ENCODE peak calls at places on chromosome 17, in seven cellular contexts. Y is thoracic aorta, H is cardiac muscle cell, M is uterus, W is left ventricle myocardium inferior, G is Caco-2, R is suprapubic skin. V is an unnamed sample. For H3K4me1, the result is how much of the 10 kb centered on the place peaks cover.

GRCh38 chr17:30933966-30934365 is 12.2 kb downstream of the ADAP2 start:
- DNase-seq in R (no peak), H (no peak), W (no peak), Y (no peak), G (no peak), M (no peak), V (peak)

GRCh38 chr17:58643147-58643546 is 48.7 kb downstream of the TEX14 start:
- DNase-seq in Y (no peak), R (no peak), W (no peak), G (no peak), H (peak), M (no peak), V (no peak)

GRCh38 chr17:68424861-68425260 is 32.4 kb downstream of the WIPI1 start:
- DNase-seq in G (peak), R (peak), W (no peak), M (no peak), Y (no peak), H (no peak), V (no peak)

GRCh38 chr17:41402161-41402560 is 4.8 kb upstream of the KRT31 start:
- DNase-seq in W (no peak), Y (no peak), H (no peak), R (no peak), M (no peak), G (no peak), V (no peak)

GRCh38 chr17:63041722-63042121 is 75.7 kb downstream of the TANC2 start:
- DNase-seq in Y (no peak), H (no peak), M (no peak), G (no peak), W (no peak), R (no peak), V (no peak)

GRCh38 chr17:63837962-63838585 is 4.4 kb downstream of the SMARCD2 start:
- DNase-seq in W (no peak), Y (no peak), R (no peak), M (no peak), H (no peak), G (no peak), V (no peak)

GRCh38 chr17:5416886-5417285 is 2.6 kb downstream of the NUP88 start:
- DNase-seq in H (no peak), R (no peak), Y (no peak), M (no peak), W (no peak), G (no peak), V (no peak)

GRCh38 chr17:64974750-64975317 is 55.6 kb upstream of the LRRC37A3 start:
- DNase-seq in Y (no peak), W (no peak), M (no peak), G (no peak), R (peak), H (no peak), V (no peak)

GRCh38 chr17:35812456-35812855 is 3.2 kb downstream of the TAF15 start:
- DNase-seq in H (peak), G (no peak), R (no peak), Y (no peak), W (no peak), M (no peak), V (no peak)
- H3K4me1 ChIP-seq in H (under half), G (under half), R (under half), Y (under half), W (half or more), M (under half), V (under half)

DNA sequence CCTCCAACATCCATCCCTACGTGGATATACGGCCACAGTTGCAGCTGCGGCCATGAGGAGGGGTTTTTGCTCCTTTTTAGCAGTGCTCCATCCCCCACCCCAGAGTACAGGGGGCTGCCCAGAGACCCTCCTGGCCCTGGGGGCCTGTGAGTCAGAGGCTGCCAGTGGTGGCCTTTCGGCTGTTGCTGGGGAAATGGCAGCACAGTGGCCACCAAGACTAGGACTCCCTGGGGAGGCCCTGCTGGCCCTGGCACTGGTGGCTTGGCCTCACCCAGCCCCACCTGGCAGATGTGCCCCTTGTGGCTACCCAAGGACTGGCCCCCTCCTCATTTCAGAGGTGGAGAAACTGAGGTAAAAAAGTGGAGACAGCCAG is 29.1 kb downstream of the RAI1 start:
- DNase-seq in Y (no peak), W (no peak), R (no peak), H (no peak), G (no peak), M (no peak), V (no peak)
- H3K4me3 ChIP-seq in Y (no peak), W (no peak), R (no peak), H (no peak), G (no peak), M (no peak), V (no peak)

GRCh38 chr17:2172447-2172938 is 117.6 kb downstream of the HIC1 start:
- DNase-seq in Y (no peak), G (no peak), R (no peak), M (peak), W (peak), H (peak), V (peak)
- H3K4me1 ChIP-seq in Y (under half), G (under half), R (half or more), M (under half), W (half or more), H (half or more), V (under half)

GRCh38 chr17:66714046-66715023 is 120.6 kb upstream of the CACNG5 start:
- DNase-seq in H (no peak), Y (no peak), W (no peak), G (no peak), R (no peak), M (no peak), V (no peak)

GRCh38 chr17:66716236-66717026 is 118.5 kb upstream of the CACNG5 start:
- DNase-seq in H (peak), Y (no peak), G (no peak), M (no peak), W (no peak), R (no peak), V (no peak)

GRCh38 chr17:66715076-66715675 is 119.7 kb upstream of the CACNG5 start:
- DNase-seq in Y (no peak), R (no peak), G (no peak), H (no peak), M (no peak), W (no peak), V (no peak)

GRCh38 chr17:66717680-66718079 is 117.2 kb upstream of the CACNG5 start:
- DNase-seq in R (no peak), G (no peak), H (no peak), M (no peak), W (no peak), Y (no peak), V (peak)

GRCh38 chr17:66715745-66716156 is 119.2 kb upstream of the CACNG5 start:
- DNase-seq in Y (no peak), M (no peak), R (no peak), H (peak), W (no peak), G (peak), V (no peak)
- H3K4me3 ChIP-seq in Y (no peak), M (no peak), R (no peak), H (no peak), W (no peak), G (no peak), V (no peak)

DNA sequence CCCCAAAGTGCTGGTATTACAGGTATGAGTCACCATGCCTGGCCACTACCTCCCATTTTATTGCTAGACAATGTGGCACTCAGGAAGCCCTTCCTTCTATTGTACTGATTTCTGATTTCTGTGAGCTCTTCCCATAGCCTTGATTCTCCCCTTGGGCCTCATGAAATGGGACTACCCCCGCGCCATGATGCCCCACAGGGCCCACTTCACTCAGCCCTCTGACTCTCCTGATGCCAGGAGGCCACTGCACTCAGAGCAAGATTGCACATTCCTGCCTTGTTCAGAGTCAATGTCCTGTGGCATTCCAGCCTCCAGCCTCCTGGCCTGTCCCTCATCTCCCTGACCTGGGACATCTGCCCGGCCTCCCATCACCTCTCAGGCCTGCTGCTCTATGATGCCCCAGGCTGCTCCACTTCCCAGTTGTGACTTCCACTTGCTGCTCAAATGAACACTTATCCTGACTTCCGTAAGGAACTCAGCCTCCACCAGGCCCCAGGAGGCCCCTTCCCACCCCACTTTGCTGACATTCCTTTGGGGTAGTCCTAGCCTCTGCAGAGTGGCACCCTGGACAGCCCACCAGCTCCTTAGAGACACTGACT is 66.6 kb upstream of the KSR1 start:
- DNase-seq in M (no peak), H (no peak), Y (no peak), W (no peak), G (no peak), R (no peak), V (no peak)
- H3K4me1 ChIP-seq in M (under half), H (under half), Y (under half), W (under half), G (under half), R (under half), V (under half)

DNA sequence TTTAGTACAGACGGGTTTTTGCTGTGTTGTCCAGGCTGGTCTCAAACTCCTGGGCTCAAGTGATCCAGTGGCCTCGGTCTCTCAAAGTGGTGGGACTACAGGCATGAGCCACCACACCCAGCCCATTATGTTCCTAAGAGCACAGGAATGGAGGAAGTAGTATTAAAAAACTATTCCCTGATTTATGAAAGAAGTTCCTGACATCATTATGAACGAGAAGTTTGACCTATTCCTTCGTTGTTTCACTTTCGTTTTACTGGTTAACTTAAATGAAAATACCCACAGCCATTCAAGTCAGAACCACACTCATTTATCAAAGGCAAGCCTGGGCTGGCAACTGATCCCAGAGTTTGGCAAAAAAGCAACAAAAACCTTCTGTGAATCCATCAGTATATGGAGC is 13.5 kb upstream of the CBX4 start:
- DNase-seq in H (peak), G (no peak), Y (no peak), M (no peak), R (no peak), W (no peak), V (no peak)
- H3K4me3 ChIP-seq in H (no peak), G (no peak), Y (peak), M (peak), R (peak), W (peak), V (no peak)

GRCh38 chr17:74734256-74734655 is 2.8 kb upstream of the RAB37 start:
- DNase-seq in G (no peak), Y (no peak), M (no peak), H (no peak), W (no peak), R (no peak), V (no peak)
- H3K4me1 ChIP-seq in G (under half), Y (under half), M (under half), H (under half), W (under half), R (under half), V (under half)

GRCh38 chr17:72294487-72294893 is 173.7 kb downstream of the SOX9 start:
- DNase-seq in Y (no peak), G (no peak), M (no peak), W (peak), H (no peak), R (no peak), V (no peak)

GRCh38 chr17:72295916-72296315 is 175.1 kb downstream of the SOX9 start:
- DNase-seq in M (no peak), R (no peak), H (no peak), Y (no peak), W (no peak), G (no peak), V (no peak)

GRCh38 chr17:72299092-72299491 is 178.3 kb downstream of the SOX9 start:
- DNase-seq in M (no peak), Y (no peak), H (no peak), R (no peak), W (no peak), G (no peak), V (no peak)

GRCh38 chr17:72297326-72298115 is 176.7 kb downstream of the SOX9 start:
- DNase-seq in Y (no peak), H (peak), G (no peak), W (peak), R (no peak), M (no peak), V (no peak)

DNA sequence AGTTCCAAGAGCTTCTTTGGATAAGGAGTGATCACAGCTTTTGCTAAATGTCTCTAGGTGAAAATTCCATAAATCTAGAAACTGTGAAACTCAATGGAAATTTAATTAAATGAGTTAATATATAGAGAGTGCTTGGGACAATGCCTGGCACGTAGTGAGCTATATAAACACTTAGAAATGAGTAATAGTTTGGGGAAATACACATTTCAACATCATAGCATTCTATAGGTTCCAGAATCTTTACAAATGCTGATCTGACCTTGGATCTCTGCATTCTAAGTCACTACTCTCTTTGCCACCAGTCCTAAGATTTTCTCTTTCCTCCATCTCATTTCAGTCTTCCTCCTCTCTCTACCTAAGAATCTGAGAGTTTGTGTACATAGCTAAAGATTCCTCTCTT is 175.6 kb downstream of the SOX9 start:
- DNase-seq in R (no peak), H (peak), Y (no peak), M (no peak), G (no peak), W (no peak), V (no peak)
- H3K4me3 ChIP-seq in R (no peak), H (no peak), Y (no peak), M (no peak), G (no peak), W (no peak), V (no peak)

GRCh38 chr17:45410144-45411091 is 22.3 kb downstream of the ARHGAP27 start:
- DNase-seq in W (no peak), M (no peak), Y (no peak), R (no peak), H (no peak), G (no peak), V (no peak)
- H3K4me1 ChIP-seq in W (half or more), M (under half), Y (under half), R (half or more), H (under half), G (under half), V (under half)

GRCh38 chr17:2755941-2756724 is 6.7 kb upstream of the CCDC92B start:
- DNase-seq in R (no peak), G (peak), Y (no peak), H (no peak), W (no peak), M (no peak), V (no peak)
- H3K4me3 ChIP-seq in R (peak), G (peak), Y (peak), H (peak), W (peak), M (no peak), V (no peak)